ENCODE peak calls at places on chromosomes 3 and 15, in eight cellular contexts. F is HTR-8/SVneo; Y is CD4-positive, alpha-beta T cell; R is glutamatergic neuron; X is progenitor cell of endocrine pancreas; M is NCI-H69; V is OCI-LY7; O is CD4-positive, CD25-positive, alpha-beta regulatory T cell. S is an unnamed sample.

GRCh38 chr3:105996781-105997180 is 128.0 kb upstream of the CBLB start:
- DNase-seq in M (no peak), Y (no peak), X (no peak), O (no peak), R (no peak), F (no peak), V (no peak), S (no peak)

GRCh38 chr3:62090519-62090918 is 282.8 kb downstream of the FEZF2 start:
- DNase-seq in F (no peak), O (no peak), X (no peak), Y (no peak), V (no peak), R (no peak), M (no peak), S (no peak)

GRCh38 chr3:135456182-135456790 is 509.2 kb upstream of the PPP2R3A start:
- DNase-seq in Y (no peak), R (peak), V (no peak), F (no peak), O (no peak), X (peak), M (peak), S (no peak)

GRCh38 chr3:54538346-54538745 is 389.5 kb downstream of the LRTM1 start:
- DNase-seq in Y (no peak), X (no peak), F (no peak), R (no peak), V (no peak), O (no peak), M (peak), S (no peak)

GRCh38 chr15:96756656-96757055 is 426.2 kb downstream of the NR2F2 start:
- DNase-seq in F (no peak), Y (no peak), M (no peak), X (no peak), O (no peak), V (no peak), R (no peak), S (no peak)

GRCh38 chr3:153442386-153442785 is 280.4 kb downstream of the RAP2B start:
- DNase-seq in V (no peak), R (no peak), X (no peak), Y (no peak), F (no peak), O (no peak), M (no peak), S (no peak)

GRCh38 chr3:61830111-61830400 is 268.7 kb downstream of the PTPRG start:
- DNase-seq in M (no peak), F (no peak), R (no peak), X (no peak), O (no peak), Y (no peak), V (no peak), S (no peak)

GRCh38 chr15:58535894-58536293 is 104.1 kb downstream of the LIPC start:
- DNase-seq in M (peak), X (no peak), R (no peak), V (no peak), Y (no peak), F (no peak), O (no peak), S (no peak)

GRCh38 chr3:4821975-4822374 is 157.3 kb upstream of the BHLHE40 start:
- DNase-seq in X (no peak), V (peak), O (peak), R (no peak), M (no peak), F (no peak), Y (peak), S (no peak)

GRCh38 chr3:44529927-44530326 is 25.1 kb upstream of the ZKSCAN7 start:
- DNase-seq in M (peak), O (no peak), X (no peak), Y (no peak), R (peak), F (no peak), V (peak), S (no peak)

GRCh38 chr15:45225506-45226273 is 26.3 kb upstream of the SLC28A2 start:
- DNase-seq in F (no peak), X (no peak), Y (no peak), O (no peak), R (no peak), M (peak), V (peak), S (no peak)

GRCh38 chr3:155739154-155739553 is 5.7 kb downstream of the PLCH1 start:
- DNase-seq in O (no peak), Y (no peak), V (peak), M (peak), F (no peak), R (no peak), X (no peak), S (no peak)

GRCh38 chr3:57228734-57229505 is 1.4 kb downstream of the APPL1 start:
- DNase-seq in M (peak), Y (no peak), R (no peak), X (no peak), O (no peak), F (peak), V (no peak), S (no peak)

GRCh38 chr3:48406443-48407431 is 23.1 kb downstream of the PLXNB1 start:
- DNase-seq in V (no peak), M (no peak), O (no peak), Y (no peak), X (peak), F (no peak), R (peak), S (peak)

GRCh38 chr15:60590935-60591490 is 112.1 kb upstream of the ICE2 start:
- DNase-seq in Y (peak), F (no peak), X (peak), V (no peak), R (peak), M (peak), O (no peak), S (peak)

GRCh38 chr15:32651229-32651837 is 9.8 kb downstream of the SCG5 start:
- DNase-seq in M (peak), X (no peak), R (peak), V (peak), O (no peak), F (peak), Y (peak), S (peak)

GRCh38 chr15:61069369-61070075 is 159.6 kb downstream of the RORA start:
- DNase-seq in R (no peak), O (no peak), M (peak), Y (no peak), V (no peak), F (no peak), X (no peak), S (no peak)

GRCh38 chr15:29457729-29458128 is 188.1 kb upstream of the NSMCE3 start:
- DNase-seq in Y (no peak), O (no peak), V (no peak), R (no peak), M (no peak), X (no peak), F (no peak), S (no peak)

GRCh38 chr3:149352556-149352955 is 19.1 kb upstream of the TM4SF18 start:
- DNase-seq in V (peak), F (peak), O (no peak), R (peak), X (peak), M (peak), Y (no peak), S (peak)

GRCh38 chr3:123634149-123635051 is 49.5 kb upstream of the HACD2 start:
- DNase-seq in M (peak), X (no peak), O (no peak), V (no peak), R (no peak), F (no peak), Y (no peak), S (no peak)

GRCh38 chr3:196186661-196187573 is 24.3 kb downstream of the ZDHHC19 start:
- DNase-seq in O (peak), R (peak), Y (peak), F (no peak), X (no peak), V (peak), M (peak), S (no peak)

GRCh38 chr3:104907507-104907906 is 459.2 kb upstream of the ALCAM start:
- DNase-seq in M (no peak), Y (no peak), R (no peak), O (no peak), X (no peak), V (no peak), F (peak), S (no peak)

GRCh38 chr3:32340039-32340438 is 51.6 kb upstream of the CMTM7 start:
- DNase-seq in V (peak), Y (no peak), F (peak), R (no peak), M (peak), X (no peak), O (no peak), S (peak)

GRCh38 chr15:51193526-51193925 is 98.8 kb upstream of the TNFAIP8L3 start:
- DNase-seq in R (no peak), M (no peak), F (no peak), X (no peak), Y (no peak), V (no peak), O (no peak), S (no peak)

GRCh38 chr3:8954938-8955763 is 8.1 kb downstream of the RAD18 start:
- DNase-seq in V (peak), M (no peak), R (no peak), F (peak), X (no peak), O (no peak), Y (no peak), S (no peak)

GRCh38 chr3:50687127-50687751 is 12.5 kb downstream of the DOCK3 start:
- DNase-seq in F (no peak), O (no peak), X (no peak), R (no peak), V (no peak), Y (no peak), M (no peak), S (no peak)

GRCh38 chr3:49351521-49352011 is 6.6 kb downstream of the GPX1 start:
- DNase-seq in F (no peak), V (no peak), X (no peak), R (no peak), M (no peak), Y (no peak), O (no peak), S (no peak)

GRCh38 chr3:158508481-158508880 is 62.5 kb upstream of the MLF1 start:
- DNase-seq in V (no peak), O (no peak), R (no peak), Y (no peak), M (no peak), F (no peak), X (no peak), S (no peak)

GRCh38 chr3:119044593-119044992 is 9.9 kb upstream of the IGSF11 start:
- DNase-seq in V (no peak), O (no peak), X (no peak), Y (no peak), R (no peak), M (no peak), F (no peak), S (no peak)

GRCh38 chr3:79406175-79406574 is 361.6 kb downstream of the ROBO1 start:
- DNase-seq in R (no peak), X (no peak), V (no peak), O (no peak), M (peak), Y (no peak), F (no peak), S (no peak)